ENCODE peak calls at places on chromosomes 13 and 19, in four cellular contexts. M is PC-9, U is HCT116, J is GM23248. R is an unnamed sample.

GRCh38 chr19:38250821-38251563 is 5.2 kb downstream of the PPP1R14A start:
- DNase-seq in M (no peak), U (no peak), J (peak; percentile 28), R (no peak)

GRCh38 chr13:31970237-31970930 is 61.2 kb upstream of the FRY start:
- DNase-seq in U (no peak), J (peak; percentile 90), M (no peak), R (no peak)

GRCh38 chr13:52738719-52739467 is 727 bp downstream of the CNMD start:
- DNase-seq in U (no peak), M (no peak), J (peak; percentile 3), R (no peak)

GRCh38 chr19:51259348-51260245 is 8.7 kb downstream of the SIGLECL1 start:
- DNase-seq in U (peak; percentile 41), J (peak; percentile 56), M (no peak), R (peak; percentile 92)

GRCh38 chr19:35773020-35773809 is 2.1 kb upstream of the ARHGAP33 start:
- DNase-seq in J (peak; percentile 76), U (no peak), M (peak; percentile 51), R (peak; percentile 59)

GRCh38 chr13:30618186-30618937 is 642 bp downstream of the USPL1 start:
- DNase-seq in U (no peak), J (peak; percentile 50), M (no peak), R (peak; percentile 71)

GRCh38 chr13:27043013-27043412 is 128.6 kb downstream of the USP12 start:
- DNase-seq in M (peak; percentile 94), U (peak; percentile 83), J (peak; percentile 99), R (no peak)

GRCh38 chr13:21673592-21674270 is 2.9 kb downstream of the FGF9 start:
- DNase-seq in J (peak; percentile 63), U (no peak), M (no peak), R (peak; percentile 75)

DNA sequence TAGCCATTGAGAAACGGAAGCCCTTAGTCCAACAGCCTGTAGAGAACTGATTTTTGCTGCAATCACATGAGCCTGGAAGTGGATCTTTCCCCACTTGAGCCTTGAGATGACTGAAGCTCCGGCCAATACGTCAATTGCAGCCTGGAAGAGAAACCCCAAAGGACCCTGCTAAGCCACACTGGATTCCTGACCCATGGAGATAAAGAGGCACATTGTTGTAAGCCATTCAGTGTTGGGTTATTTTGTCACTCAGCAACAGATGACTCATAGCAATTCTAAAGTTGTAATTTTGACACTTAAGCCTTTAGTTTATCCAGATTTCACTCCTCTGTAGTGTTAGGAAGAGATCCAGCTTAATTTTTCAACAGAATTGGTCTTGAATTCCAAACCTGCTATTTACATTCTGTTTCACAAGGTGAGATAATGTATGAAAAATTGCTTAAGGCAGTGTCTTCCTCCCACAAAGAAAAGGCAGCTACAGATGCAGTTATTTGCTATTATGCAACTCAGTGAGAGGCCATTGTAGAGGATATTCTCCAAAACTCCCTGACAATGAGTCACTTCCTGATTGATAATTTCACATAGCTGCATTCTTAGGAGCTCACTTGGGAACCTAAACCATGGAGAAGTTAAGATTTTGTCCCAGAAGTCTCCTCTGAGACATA is 59.4 kb upstream of the TSHZ3 start:
- DNase-seq in J (peak; percentile 90), M (no peak), U (no peak), R (no peak)
- H3K9me2 ChIP-seq in J (no peaks in the 10 kb centered on the region), M (no peaks in the 10 kb centered on the region), U (no peaks in the 10 kb centered on the region), R (no peaks in the 10 kb centered on the region)

GRCh38 chr13:35882722-35883497 is 248.3 kb downstream of the DCLK1 start:
- DNase-seq in U (no peak), M (no peak), J (no peak), R (no peak)

GRCh38 chr13:35876601-35877000 is 254.6 kb downstream of the DCLK1 start:
- DNase-seq in J (peak; percentile 24), U (no peak), M (no peak), R (no peak)

GRCh38 chr13:35881360-35881759 is 249.8 kb downstream of the DCLK1 start:
- DNase-seq in U (no peak), J (peak; percentile 27), M (no peak), R (no peak)

GRCh38 chr13:35874704-35875103 is 256.5 kb downstream of the DCLK1 start:
- DNase-seq in U (no peak), J (no peak), M (no peak), R (no peak)

DNA sequence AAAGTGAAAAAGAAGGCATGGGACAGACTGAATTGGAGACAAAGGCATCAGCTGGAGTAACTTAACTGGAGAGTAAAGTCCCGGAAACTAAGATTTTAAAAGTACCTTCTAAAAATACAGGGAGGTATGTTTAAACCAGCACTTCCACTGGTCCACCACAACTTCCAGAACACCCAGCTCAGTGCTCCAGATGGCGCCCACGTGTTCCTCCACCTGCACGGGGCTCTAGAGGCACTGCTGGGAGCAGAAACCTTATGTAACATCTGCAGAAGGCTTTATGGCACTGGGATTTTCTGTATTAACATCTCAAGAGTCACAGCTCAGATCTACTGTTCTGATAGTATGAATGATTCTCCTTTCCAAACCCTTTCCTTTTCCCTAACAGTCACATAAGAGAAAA is 252.1 kb downstream of the DCLK1 start:
- DNase-seq in J (no peak), M (no peak), U (no peak), R (no peak)
- H3K9me2 ChIP-seq in J (no peaks in the 10 kb centered on the region), M (no peaks in the 10 kb centered on the region), U (no peaks in the 10 kb centered on the region), R (no peaks in the 10 kb centered on the region)

GRCh38 chr13:99433543-99434075 is 67.7 kb upstream of the TM9SF2 start:
- DNase-seq in J (no peak), M (no peak), U (no peak), R (no peak)

GRCh38 chr13:99436013-99436412 is 65.3 kb upstream of the TM9SF2 start:
- DNase-seq in U (no peak), M (peak; percentile 63), J (no peak), R (no peak)

GRCh38 chr13:99434258-99434788 is 66.9 kb upstream of the TM9SF2 start:
- DNase-seq in M (no peak), U (no peak), J (no peak), R (no peak)

GRCh38 chr13:99436686-99437416 is 64.4 kb upstream of the TM9SF2 start:
- DNase-seq in U (peak; percentile 78), J (peak; percentile 93), M (peak; percentile 73), R (peak; percentile 95)

GRCh38 chr13:99435116-99435515 is 66.2 kb upstream of the TM9SF2 start:
- DNase-seq in M (no peak), U (no peak), J (no peak), R (no peak)
- H3K9me2 ChIP-seq in M (no peaks in the 10 kb centered on the region), U (no peaks in the 10 kb centered on the region), J (no peaks in the 10 kb centered on the region), R (no peaks in the 10 kb centered on the region)

GRCh38 chr19:41847351-41848105 is 2.7 kb downstream of the DMRTC2 start:
- DNase-seq in M (no peak), J (no peak), U (no peak), R (no peak)

GRCh38 chr19:41845001-41845050 is at the start of gene DMRTC2:
- DNase-seq in M (no peak), U (no peak), J (no peak), R (no peak)

GRCh38 chr19:41844601-41845000 is at the start of gene LYPD4:
- DNase-seq in U (no peak), M (no peak), J (no peak), R (peak; percentile 56)

GRCh38 chr19:41845051-41845590 is 279 bp downstream of the DMRTC2 start:
- DNase-seq in U (no peak), J (no peak), M (no peak), R (no peak)

DNA sequence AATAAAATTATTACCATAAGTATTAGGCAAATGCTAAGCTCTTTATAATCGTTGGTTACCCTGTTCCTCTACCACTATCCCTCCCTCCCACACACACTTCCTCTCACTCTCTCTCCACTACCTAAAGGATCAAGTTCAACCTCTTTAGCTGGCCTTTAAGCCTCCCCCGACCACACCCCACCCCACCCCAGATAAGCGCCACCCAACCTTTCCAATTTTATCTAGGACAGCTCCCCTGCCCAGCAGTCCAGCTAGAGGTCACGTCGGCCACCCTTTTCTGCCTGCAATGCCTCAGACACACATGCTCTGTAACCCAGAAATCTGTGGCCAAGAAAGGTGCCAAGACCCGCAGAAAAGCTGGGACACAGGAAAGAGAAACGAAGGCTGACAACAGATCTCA is 1.1 kb downstream of the LYPD4 start:
- DNase-seq in U (no peak), M (no peak), J (no peak), R (no peak)
- H3K9me2 ChIP-seq in U (no peaks in the 10 kb centered on the region), M (no peaks in the 10 kb centered on the region), J (no peaks in the 10 kb centered on the region), R (no peaks in the 10 kb centered on the region)

DNA sequence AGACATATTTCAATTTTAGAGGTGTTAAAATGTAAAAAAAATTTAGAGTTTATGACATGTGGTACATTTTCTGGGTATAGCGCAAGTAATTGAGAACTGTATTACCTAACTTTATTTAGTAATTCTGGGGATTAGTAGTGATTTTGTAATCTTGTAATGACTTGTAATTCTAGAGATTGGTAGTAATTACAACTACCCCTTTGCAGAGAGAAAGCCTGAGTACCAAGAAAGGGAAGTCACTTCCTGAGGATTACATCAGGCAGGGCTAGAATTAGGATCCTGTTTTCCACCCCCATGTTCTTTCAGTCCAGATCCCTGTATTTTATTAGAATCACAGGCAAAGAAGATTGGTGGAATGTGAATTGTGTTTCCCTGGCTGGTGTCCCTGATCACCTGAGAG is 274.9 kb downstream of the KCNRG start:
- DNase-seq in M (no peak), U (no peak), J (no peak), R (no peak)
- H3K9me2 ChIP-seq in M (no peaks in the 10 kb centered on the region), U (no peaks in the 10 kb centered on the region), J (no peaks in the 10 kb centered on the region), R (no peaks in the 10 kb centered on the region)

GRCh38 chr13:97079726-97080125 is 85.5 kb upstream of the OXGR1 start:
- DNase-seq in U (no peak), J (no peak), M (no peak), R (no peak)

GRCh38 chr13:97072297-97072696 is 78.0 kb upstream of the OXGR1 start:
- DNase-seq in J (no peak), M (no peak), U (no peak), R (no peak)

GRCh38 chr13:97076898-97077297 is 82.6 kb upstream of the OXGR1 start:
- DNase-seq in U (no peak), M (no peak), J (no peak), R (no peak)

GRCh38 chr13:97068964-97069815 is 74.9 kb upstream of the OXGR1 start:
- DNase-seq in M (no peak), U (no peak), J (no peak), R (no peak)

GRCh38 chr13:97074618-97075017 is 80.3 kb upstream of the OXGR1 start:
- DNase-seq in J (no peak), M (no peak), U (no peak), R (no peak)
- H3K9me2 ChIP-seq in J (no peaks in the 10 kb centered on the region), M (no peaks in the 10 kb centered on the region), U (no peaks in the 10 kb centered on the region), R (no peaks in the 10 kb centered on the region)

GRCh38 chr19:33280351-33280921 is 21.9 kb downstream of the CEBPA start:
- DNase-seq in U (no peak), J (no peak), M (no peak), R (no peak)
- H3K9me2 ChIP-seq in U (no peaks in the 10 kb centered on the region), J (no peaks in the 10 kb centered on the region), M (no peaks in the 10 kb centered on the region), R (no peaks in the 10 kb centered on the region)

DNA sequence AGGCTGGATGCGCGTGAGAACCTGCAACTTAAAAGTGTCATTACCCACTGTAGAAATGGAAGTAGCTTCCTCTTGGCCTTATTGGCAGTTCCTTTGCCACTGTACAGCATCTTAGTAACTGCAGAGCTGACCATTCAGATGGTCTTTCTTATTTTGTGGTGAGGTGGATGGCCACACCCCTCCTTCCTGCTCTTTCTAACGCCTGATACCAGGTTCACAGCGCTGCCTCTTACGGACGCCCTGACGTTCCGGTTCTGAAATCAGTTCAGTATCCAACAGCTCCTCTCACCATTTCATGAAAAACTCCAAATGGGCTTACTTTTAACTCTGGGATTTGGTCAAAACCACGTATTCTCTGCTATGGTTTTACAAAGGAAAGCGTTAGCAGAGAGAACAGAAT is 134.6 kb downstream of the ATP11A start:
- DNase-seq in J (no peak), M (no peak), U (no peak), R (no peak)
- H3K9me2 ChIP-seq in J (no peaks in the 10 kb centered on the region), M (no peaks in the 10 kb centered on the region), U (no peaks in the 10 kb centered on the region), R (no peaks in the 10 kb centered on the region)

R was measured in Karpas-422.